ENCODE peak calls at places on chromosomes 11 and 22, in four cellular contexts. C, Q, O and W are unnamed samples.

GRCh38 chr22:41365425-41365824 is 16.3 kb upstream of the TEF start:
- DNase-seq in Q (no peak), O (no peak), C (no peak), W (no peak)

GRCh38 chr22:22884888-22885840 is 2.5 kb upstream of the IGLL5 start:
- DNase-seq in O (no peak), C (no peak), Q (peak; percentile 98), W (no peak)

GRCh38 chr22:29663230-29663826 is 56.5 kb upstream of the CABP7 start:
- DNase-seq in C (no peak), Q (no peak), O (no peak), W (no peak)

GRCh38 chr11:70494559-70495350 is 96.4 kb downstream of the CTTN start:
- DNase-seq in O (no peak), Q (no peak), C (no peak), W (no peak)

GRCh38 chr11:69924308-69925161 is 105.3 kb upstream of the FGF3 start:
- DNase-seq in C (no peak), O (no peak), Q (no peak), W (no peak)

GRCh38 chr11:59556115-59556882 is 45.0 kb downstream of the OR4D9 start:
- DNase-seq in C (peak; percentile 74), Q (peak; percentile 62), O (peak; percentile 76), W (no peak)

GRCh38 chr22:29040385-29041275 is 21.0 kb downstream of the C22orf31 start:
- DNase-seq in C (peak; percentile 62), Q (peak; percentile 70), O (peak; percentile 82), W (peak; percentile 76)

GRCh38 chr11:18699269-18699596 is 654 bp downstream of the TMEM86A start:
- DNase-seq in C (no peak), Q (no peak), O (no peak), W (no peak)

GRCh38 chr11:129643031-129643721 is 172.5 kb upstream of the TMEM45B start:
- DNase-seq in C (no peak), Q (no peak), O (no peak), W (no peak)

GRCh38 chr11:69192282-69192681 is 36.5 kb downstream of the SMIM38 start:
- DNase-seq in O (no peak), Q (no peak), C (no peak), W (no peak)

GRCh38 chr11:43943931-43944751 is 1.7 kb downstream of the C11orf96 start:
- DNase-seq in O (peak; percentile 42), Q (no peak), C (no peak), W (no peak)

GRCh38 chr22:43587574-43587973 is 175.8 kb downstream of the MPPED1 start:
- DNase-seq in Q (no peak), C (no peak), O (no peak), W (no peak)

GRCh38 chr22:32567544-32567943 is 92.9 kb downstream of the FBXO7 start:
- DNase-seq in Q (no peak), C (no peak), O (no peak), W (no peak)

GRCh38 chr11:118953265-118953664 is 2.8 kb upstream of the UPK2 start:
- DNase-seq in C (peak; percentile 82), O (peak; percentile 94), Q (peak; percentile 21), W (no peak)

GRCh38 chr11:62548545-62549335 is 2.1 kb upstream of the AHNAK start:
- DNase-seq in O (no peak), C (no peak), Q (no peak), W (peak; percentile 85)

GRCh38 chr22:41565403-41566054 is 4.7 kb downstream of the CSDC2 start:
- DNase-seq in O (no peak), Q (peak; percentile 18), C (no peak), W (no peak)

GRCh38 chr11:29119691-29120328 is 897.0 kb downstream of the KCNA4 start:
- DNase-seq in Q (no peak), O (no peak), C (no peak), W (no peak)

GRCh38 chr11:9176136-9176535 is 84.7 kb upstream of the SCUBE2 start:
- DNase-seq in C (no peak), O (no peak), Q (no peak), W (no peak)
- H3K27ac ChIP-seq in C (no peak overlapping the region), O (peak overlapping the region; percentile 5), Q (no peak overlapping the region), W (no peak overlapping the region)

DNA sequence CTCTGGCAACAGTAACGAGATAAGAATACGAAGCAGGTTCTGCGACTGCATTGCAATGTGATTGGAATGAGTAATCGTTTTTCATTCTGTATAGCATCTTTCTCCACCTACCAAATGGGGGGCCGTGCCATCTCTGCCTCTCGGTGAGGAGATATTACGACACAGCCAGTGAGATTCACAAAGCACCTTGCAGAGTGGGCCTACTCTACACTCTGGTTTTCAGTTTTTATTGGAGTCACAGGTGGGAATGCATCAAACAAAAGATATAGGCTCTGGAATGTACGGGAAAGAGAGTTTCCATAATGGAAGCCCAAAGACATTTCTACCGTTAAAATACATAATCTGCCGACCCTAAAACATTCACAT is 475 bp upstream of the RTN3 start:
- DNase-seq in C (no peak), O (no peak), Q (no peak), W (peak; percentile 29)
- H3K9ac ChIP-seq in C (no peak overlapping the region), O (no peak overlapping the region), Q (peak overlapping the region; percentile 83), W (peak overlapping the region; percentile 90)

DNA sequence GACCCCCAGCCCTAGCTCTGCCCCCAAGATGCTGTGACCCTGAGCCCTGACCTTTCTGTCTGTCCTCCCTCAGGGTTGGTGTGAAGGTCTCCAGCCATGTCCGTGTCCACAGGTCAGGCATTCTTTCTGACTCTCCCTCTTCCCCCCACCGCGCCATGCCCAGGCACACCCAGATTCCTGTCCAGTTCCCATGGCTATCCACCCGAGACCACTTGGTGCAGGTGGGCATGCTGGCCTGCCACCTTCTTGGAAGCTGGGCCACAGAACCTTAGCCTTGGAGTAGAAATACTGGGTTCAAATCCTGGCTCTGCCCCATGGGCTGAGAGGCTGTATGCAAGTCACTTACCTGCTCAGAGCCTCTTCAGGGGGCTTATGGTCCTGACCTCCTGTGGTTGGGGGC is 2.3 kb upstream of the PLCB3 start:
- DNase-seq in C (no peak), O (no peak), Q (no peak), W (no peak)
- H3K4me3 ChIP-seq in C (no peak overlapping the region), O (no peak overlapping the region), Q (no peak overlapping the region), W (no peak overlapping the region)

DNA sequence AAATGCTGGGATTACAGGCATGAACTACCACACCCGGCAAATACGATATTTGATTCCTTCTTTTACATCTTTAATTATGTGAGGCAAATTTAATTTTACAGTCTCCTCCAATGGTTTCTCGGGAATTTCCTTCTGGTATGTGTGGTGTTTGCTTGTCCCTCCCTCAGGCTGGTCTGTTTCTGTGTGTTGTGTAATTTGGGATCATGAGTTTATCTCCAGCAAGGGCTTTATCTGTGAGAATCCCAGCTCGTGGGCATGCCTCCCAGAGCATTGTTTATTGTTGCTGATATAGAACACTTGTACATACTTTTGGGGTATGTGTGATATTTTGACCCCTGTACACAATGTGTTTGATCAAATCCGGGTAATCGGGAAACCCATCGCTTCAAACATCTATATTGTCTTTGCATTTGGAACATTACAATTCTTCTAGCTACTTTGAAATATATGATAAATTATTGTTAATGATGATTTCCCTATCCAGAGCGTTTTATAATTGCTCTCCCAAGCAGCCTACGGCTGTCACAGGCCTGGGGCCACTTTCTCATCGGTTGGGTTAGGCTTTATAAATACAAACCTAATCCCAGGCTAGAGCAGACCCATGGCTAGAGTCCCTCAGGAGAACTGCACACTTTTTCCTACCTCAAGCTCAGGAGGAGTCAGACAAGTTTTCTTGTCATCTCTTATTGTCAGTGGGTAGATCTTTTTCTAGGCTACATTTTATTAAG is 15.0 kb upstream of the PRR5 start:
- DNase-seq in Q (no peak), C (no peak), O (no peak), W (no peak)
- H3K27ac ChIP-seq in Q (no peak overlapping the region), C (no peak overlapping the region), O (no peak overlapping the region), W (no peak overlapping the region)

DNA sequence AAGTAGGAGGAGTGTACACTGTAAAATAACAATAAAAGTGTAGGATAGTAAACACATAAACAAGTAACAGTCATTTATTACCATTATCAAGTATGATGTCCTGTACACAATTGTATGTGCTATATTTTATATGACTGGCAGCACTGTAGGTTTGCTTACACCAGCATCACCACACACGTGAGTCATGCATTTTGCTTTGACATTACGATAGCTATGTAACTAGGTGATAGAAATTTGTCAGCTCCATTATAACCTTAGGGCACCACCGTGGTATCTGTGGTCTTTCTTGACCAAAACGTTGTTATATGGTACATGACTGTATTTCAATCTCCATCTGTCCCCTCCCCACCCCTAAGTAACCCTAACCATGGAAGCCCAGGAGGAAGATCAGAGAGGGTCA is 1.1 kb downstream of the DNAL4 start:
- DNase-seq in C (no peak), Q (no peak), O (no peak), W (no peak)
- H3K9ac ChIP-seq in C (no peak overlapping the region), Q (peak overlapping the region; percentile 61), O (no peak overlapping the region), W (peak overlapping the region; percentile 60)

GRCh38 chr11:75242722-75243600 is 2.4 kb downstream of the TPBGL start:
- DNase-seq in Q (no peak), C (no peak), O (no peak), W (no peak)

GRCh38 chr11:75241036-75241905 is 697 bp downstream of the TPBGL start:
- DNase-seq in Q (no peak), O (peak; percentile 95), C (peak; percentile 90), W (peak; percentile 86)

GRCh38 chr11:75244052-75244814 is 3.7 kb downstream of the TPBGL start:
- DNase-seq in O (no peak), Q (no peak), C (no peak), W (no peak)

GRCh38 chr11:75240381-75241035 is at the start of gene TPBGL:
- DNase-seq in O (peak; percentile 70), C (peak; percentile 57), Q (no peak), W (no peak)

GRCh38 chr11:75241906-75242644 is 1.5 kb downstream of the TPBGL start:
- DNase-seq in Q (no peak), C (no peak), O (no peak), W (no peak)
- H3K4me3 ChIP-seq in Q (no peak overlapping the region), C (peak overlapping the region; percentile 54), O (peak overlapping the region; percentile 48), W (peak overlapping the region; percentile 34)

GRCh38 chr11:46666516-46666915 is 33.9 kb downstream of the ARHGAP1 start:
- DNase-seq in Q (no peak), O (no peak), C (no peak), W (no peak)
- H3K27ac ChIP-seq in Q (no peak overlapping the region), O (no peak overlapping the region), C (no peak overlapping the region), W (no peak overlapping the region)

GRCh38 chr22:47091921-47092700 is 329.7 kb downstream of the TBC1D22A start:
- DNase-seq in O (no peak), C (no peak), Q (no peak), W (no peak)

GRCh38 chr22:47091241-47091691 is 328.8 kb downstream of the TBC1D22A start:
- DNase-seq in C (no peak), Q (no peak), O (peak; percentile 28), W (no peak)

GRCh38 chr22:47089374-47089773 is 326.9 kb downstream of the TBC1D22A start:
- DNase-seq in C (no peak), Q (no peak), O (no peak), W (no peak)

GRCh38 chr22:47089796-47090460 is 327.5 kb downstream of the TBC1D22A start:
- DNase-seq in Q (no peak), O (no peak), C (no peak), W (no peak)

DNA sequence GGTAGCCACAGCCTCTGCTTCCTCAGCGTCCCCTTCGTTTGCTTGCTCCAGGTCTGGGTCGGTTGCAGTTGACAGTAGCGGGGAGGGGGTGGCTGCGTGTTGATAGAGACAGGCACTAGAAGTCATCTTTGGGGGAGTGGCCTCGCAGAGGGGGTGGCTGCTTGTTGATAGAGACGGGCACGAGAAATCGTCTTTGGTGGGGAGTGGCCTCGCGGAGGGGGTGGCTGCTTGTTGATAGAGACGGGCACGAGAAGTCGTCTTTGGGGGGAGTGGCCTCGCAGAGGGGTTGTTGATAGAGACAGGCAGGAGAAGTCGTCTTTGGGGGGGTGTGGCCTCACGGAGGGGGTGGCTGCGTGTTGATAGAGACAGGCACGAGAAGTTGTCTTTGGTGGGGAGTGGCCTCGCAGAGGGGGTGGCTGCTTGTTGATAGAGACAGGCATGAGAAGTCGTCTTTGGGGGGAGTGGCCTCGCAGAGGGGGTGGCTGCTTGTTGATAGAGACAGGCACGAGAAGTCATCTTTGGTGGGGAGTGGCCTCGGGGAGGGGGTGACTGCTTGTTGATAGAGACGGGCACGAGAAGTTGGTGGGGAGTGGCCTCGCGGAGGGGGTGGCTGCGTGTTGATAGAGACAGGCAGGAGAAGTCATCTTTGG is 328.3 kb downstream of the TBC1D22A start:
- DNase-seq in O (peak; percentile 47), C (peak; percentile 14), Q (no peak), W (no peak)
- H3K9ac ChIP-seq in O (no peak overlapping the region), C (peak overlapping the region; percentile 72), Q (no peak overlapping the region), W (no peak overlapping the region)